ENCODE peak calls at places on chromosomes 6 and 20, in nine cellular contexts. E, U, X, D, A, K, O, P and Z are unnamed samples.

GRCh38 chr6:85403331-85404015 is 46.4 kb upstream of the NT5E start:
- DNase-seq in E (no peak), U (no peak), X (no peak), D (no peak), A (peak; percentile 92), K (no peak), O (peak; percentile 93), P (no peak), Z (peak; percentile 95)

GRCh38 chr20:24753136-24753535 is 195.9 kb upstream of the CST7 start:
- DNase-seq in E (no peak), U (no peak), X (no peak), D (no peak), A (no peak), K (no peak), O (no peak), P (no peak), Z (no peak)

GRCh38 chr6:154815938-154816820 is 83.0 kb downstream of the SCAF8 start:
- DNase-seq in E (no peak), U (no peak), X (no peak), D (no peak), A (no peak), K (no peak), O (peak; percentile 87), P (no peak), Z (peak; percentile 73)

GRCh38 chr6:143745160-143746133 is 67.7 kb downstream of the PHACTR2 start:
- DNase-seq in E (no peak), U (no peak), X (peak; percentile 57), D (no peak), A (peak; percentile 65), K (peak; percentile 23), O (peak; percentile 73), P (no peak), Z (peak; percentile 84)

GRCh38 chr20:43829951-43830690 is 84.5 kb upstream of the TOX2 start:
- DNase-seq in E (no peak), U (peak; percentile 19), X (no peak), D (no peak), A (no peak), K (no peak), O (no peak), P (peak; percentile 34), Z (no peak)

GRCh38 chr6:38975621-38976049 is 72.9 kb upstream of the GLP1R start:
- DNase-seq in E (no peak), U (no peak), X (no peak), D (no peak), A (no peak), K (no peak), O (peak; percentile 6), P (no peak), Z (no peak)

GRCh38 chr20:44089987-44090674 is 96.9 kb downstream of the JPH2 start:
- DNase-seq in E (no peak), U (peak; percentile 35), X (no peak), D (no peak), A (peak; percentile 67), K (no peak), O (peak; percentile 75), P (no peak), Z (peak; percentile 54)

GRCh38 chr20:43752051-43752360 is 25.2 kb upstream of the GTSF1L start:
- DNase-seq in E (no peak), U (no peak), X (no peak), D (no peak), A (no peak), K (no peak), O (no peak), P (no peak), Z (no peak)

GRCh38 chr6:132304891-132305305 is 96.4 kb downstream of the MOXD1 start:
- DNase-seq in E (no peak), U (peak; percentile 58), X (peak; percentile 40), D (no peak), A (peak; percentile 6), K (no peak), O (no peak), P (no peak), Z (no peak)

GRCh38 chr20:19370076-19371075 is 157.9 kb downstream of the SLC24A3 start:
- DNase-seq in E (no peak), U (no peak), X (no peak), D (no peak), A (no peak), K (no peak), O (peak; percentile 43), P (no peak), Z (no peak)

GRCh38 chr6:161094904-161095440 is 103.4 kb downstream of the MAP3K4 start:
- DNase-seq in E (no peak), U (no peak), X (no peak), D (no peak), A (no peak), K (no peak), O (peak; percentile 19), P (no peak), Z (no peak)

GRCh38 chr6:169866140-169866534 is 114.7 kb downstream of the ERMARD start:
- DNase-seq in E (no peak), U (peak; percentile 21), X (no peak), D (no peak), A (no peak), K (no peak), O (no peak), P (no peak), Z (no peak)

GRCh38 chr6:148059869-148060268 is 282.8 kb upstream of the SASH1 start:
- DNase-seq in E (no peak), U (no peak), X (no peak), D (no peak), A (no peak), K (no peak), O (no peak), P (no peak), Z (no peak)

GRCh38 chr6:125818225-125818657 is 27.5 kb downstream of the NCOA7 start:
- DNase-seq in E (no peak), U (no peak), X (no peak), D (no peak), A (no peak), K (no peak), O (peak; percentile 62), P (no peak), Z (no peak)